ENCODE peak calls at places on chromosomes 16 and 17, in nine cellular contexts. Q is K562, E is upper lobe of left lung, I is stomach, S is SK-N-SH, G is HCT116, Z is H1, J is endothelial cell of umbilical vein, M is GM23338. K is an unnamed sample. For H3K36me3, the result is how much of the 10 kb centered on the place peaks cover.

GRCh38 chr16:4691666-4692412 is 1.5 kb upstream of the NUDT16L1 start:
- DNase-seq in Q (no peak), E (peak), I (no peak), S (peak), G (no peak), Z (no peak), J (no peak), M (no peak), K (peak)

GRCh38 chr17:80889897-80890550 is 101.6 kb upstream of the CHMP6 start:
- DNase-seq in Q (no peak), E (no peak), I (no peak), S (no peak), G (no peak), Z (no peak), J (no peak), M (no peak), K (peak)

GRCh38 chr16:67329901-67330300 is 3.3 kb downstream of the LRRC36 start:
- DNase-seq in Q (no peak), E (no peak), I (no peak), S (no peak), G (no peak), Z (no peak), J (peak), M (no peak), K (no peak)

GRCh38 chr17:33053641-33054040 is 62.0 kb downstream of the SPACA3 start:
- DNase-seq in Q (no peak), E (no peak), I (no peak), S (no peak), G (no peak), Z (no peak), J (no peak), M (no peak), K (no peak)

GRCh38 chr16:13307861-13308260 is 406.5 kb downstream of the SHISA9 start:
- DNase-seq in Q (no peak), E (no peak), I (no peak), S (no peak), G (no peak), Z (no peak), J (no peak), M (no peak), K (no peak)

GRCh38 chr17:64750891-64751677 is 89.0 kb upstream of the SMURF2 start:
- DNase-seq in Q (no peak), E (peak), I (no peak), S (no peak), G (no peak), Z (no peak), J (no peak), M (no peak), K (no peak)

GRCh38 chr16:81366316-81366932 is 51.7 kb downstream of the GAN start:
- DNase-seq in Q (peak), E (no peak), I (no peak), S (peak), G (peak), Z (no peak), J (peak), M (peak), K (no peak)

GRCh38 chr17:6509295-6509771 is 47.0 kb downstream of the PITPNM3 start:
- DNase-seq in Q (peak), E (no peak), I (no peak), S (no peak), G (no peak), Z (no peak), J (no peak), M (peak), K (no peak)

GRCh38 chr17:69810326-69811035 is 264.5 kb upstream of the KCNJ16 start:
- DNase-seq in Q (no peak), E (no peak), I (no peak), S (no peak), G (no peak), Z (no peak), J (no peak), M (no peak), K (no peak)

GRCh38 chr17:73759324-73760185 is 115.3 kb upstream of the SDK2 start:
- DNase-seq in Q (no peak), E (no peak), I (no peak), S (peak), G (no peak), Z (no peak), J (no peak), M (no peak), K (no peak)

GRCh38 chr16:55465077-55465896 is 13.7 kb upstream of the MMP2 start:
- DNase-seq in Q (peak), E (no peak), I (peak), S (peak), G (peak), Z (peak), J (peak), M (peak), K (peak)

GRCh38 chr17:75481194-75482059 is 25.0 kb downstream of the TMEM94 start:
- DNase-seq in Q (no peak), E (peak), I (no peak), S (no peak), G (no peak), Z (no peak), J (no peak), M (no peak), K (no peak)

GRCh38 chr17:13978478-13978877 is 90.8 kb upstream of the COX10 start:
- DNase-seq in Q (no peak), E (no peak), I (no peak), S (no peak), G (no peak), Z (no peak), J (no peak), M (peak), K (no peak)

GRCh38 chr17:17171991-17172939 is 33.9 kb downstream of the PLD6 start:
- DNase-seq in Q (peak), E (no peak), I (no peak), S (no peak), G (no peak), Z (no peak), J (peak), M (peak), K (peak)

GRCh38 chr17:78559749-78560368 is 17.3 kb downstream of the DNAH17 start:
- DNase-seq in Q (peak), E (no peak), I (no peak), S (no peak), G (peak), Z (peak), J (no peak), M (peak), K (no peak)

GRCh38 chr16:87560428-87561199 is 41.7 kb upstream of the JPH3 start:
- DNase-seq in Q (peak), E (peak), I (peak), S (peak), G (peak), Z (peak), J (no peak), M (peak), K (no peak)

GRCh38 chr17:28384281-28385036 is 13.0 kb downstream of the SARM1 start:
- DNase-seq in Q (no peak), E (peak), I (peak), S (no peak), G (no peak), Z (no peak), J (peak), M (peak), K (peak)

GRCh38 chr16:84144859-84145639 is at the start of the genes DNAAF1 and HSDL1:
- DNase-seq in Q (peak), E (peak), I (peak), S (peak), G (peak), Z (peak), J (peak), M (peak), K (peak)
- TF ChIP-seq POLR2AphosphoS5 in Q (peak), E (no peak), I (no peak), S (peak), G (peak), Z (no peak), J (peak), M (peak), K (peak)

GRCh38 chr17:60491771-60492170 is 34.3 kb downstream of the APPBP2 start:
- DNase-seq in Q (no peak), E (no peak), I (no peak), S (no peak), G (no peak), Z (no peak), J (no peak), M (peak), K (no peak)
- H3K36me3 ChIP-seq in Q (under half), E (under half), I (half or more), S (half or more), G (under half), Z (half or more), J (under half), M (half or more), K (half or more)

DNA sequence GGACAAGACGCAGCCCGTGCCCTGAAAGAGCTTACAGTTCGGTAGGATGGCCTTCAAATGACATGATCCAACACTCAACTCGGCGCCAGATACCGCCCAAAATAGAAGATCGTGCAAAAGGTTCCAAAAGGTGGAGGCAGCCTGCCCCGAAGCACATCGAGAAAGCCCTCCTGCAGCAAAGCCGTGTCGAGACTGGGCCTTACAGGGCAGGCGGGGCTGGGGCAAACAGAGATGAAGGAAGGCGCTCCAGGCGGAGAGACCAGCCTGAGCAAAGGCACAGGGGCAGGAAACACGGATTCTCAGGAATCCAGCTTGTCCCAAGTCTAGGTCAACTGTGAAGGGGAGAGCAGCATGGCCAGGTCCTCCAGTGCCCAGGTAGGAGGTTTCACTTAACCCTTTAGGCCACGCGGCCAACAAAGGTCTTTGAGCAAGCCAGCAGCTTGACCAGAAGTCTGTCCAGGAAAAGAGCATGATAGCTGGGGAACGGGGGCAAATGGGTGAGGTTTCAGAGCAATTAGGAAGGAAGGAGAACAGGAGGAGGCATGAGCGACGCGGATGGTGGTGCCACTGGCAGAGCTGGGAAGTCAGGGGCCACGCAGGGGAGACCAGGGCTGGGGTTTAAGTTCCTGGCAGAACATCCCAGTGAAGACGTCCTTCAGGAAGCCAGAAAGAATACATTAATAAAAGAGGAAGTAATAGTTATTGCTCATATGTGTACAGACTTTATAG is 21.2 kb upstream of the EIF1 start:
- DNase-seq in Q (peak), E (no peak), I (no peak), S (no peak), G (no peak), Z (no peak), J (no peak), M (no peak), K (peak)
- TF ChIP-seq CTCF in Q (no peak), E (no peak), I (no peak), S (no peak), G (no peak), Z (no peak), J (no peak), M (no peak), K (peak)

GRCh38 chr17:4969551-4970231 is 2.1 kb upstream of the SPAG7 start:
- DNase-seq in Q (no peak), E (no peak), I (no peak), S (no peak), G (no peak), Z (no peak), J (no peak), M (no peak), K (no peak)

GRCh38 chr17:4966844-4967538 is 626 bp downstream of the SPAG7 start:
- DNase-seq in Q (peak), E (peak), I (peak), S (peak), G (peak), Z (peak), J (peak), M (peak), K (peak)

GRCh38 chr17:4967539-4968165 is at the start of gene SPAG7:
- DNase-seq in Q (peak), E (peak), I (peak), S (peak), G (peak), Z (peak), J (peak), M (peak), K (peak)

GRCh38 chr17:4968916-4969550 is 1.4 kb upstream of the SPAG7 start:
- DNase-seq in Q (no peak), E (peak), I (no peak), S (peak), G (no peak), Z (no peak), J (peak), M (no peak), K (no peak)

GRCh38 chr17:4968166-4968915 is 724 bp upstream of the SPAG7 start:
- DNase-seq in Q (peak), E (no peak), I (no peak), S (peak), G (no peak), Z (no peak), J (no peak), M (peak), K (peak)
- TF ChIP-seq POLR2AphosphoS5 in Q (no peak), E (no peak), I (no peak), S (no peak), G (no peak), Z (no peak), J (no peak), M (peak), K (no peak)

GRCh38 chr17:1039119-1039507 is 42.2 kb downstream of the TIMM22 start:
- DNase-seq in Q (no peak), E (peak), I (no peak), S (no peak), G (no peak), Z (no peak), J (no peak), M (no peak), K (no peak)
- H3K36me3 ChIP-seq in Q (under half), E (under half), I (under half), S (under half), G (under half), Z (under half), J (under half), M (under half), K (half or more)

GRCh38 chr17:50270430-50271172 is 3.7 kb upstream of the TMEM92 start:
- DNase-seq in Q (no peak), E (peak), I (peak), S (no peak), G (no peak), Z (no peak), J (no peak), M (peak), K (peak)

GRCh38 chr17:50271173-50271750 is 3.0 kb upstream of the TMEM92 start:
- DNase-seq in Q (no peak), E (no peak), I (no peak), S (no peak), G (no peak), Z (no peak), J (no peak), M (no peak), K (no peak)

GRCh38 chr17:50268040-50268439 is 6.2 kb upstream of the TMEM92 start:
- DNase-seq in Q (no peak), E (no peak), I (no peak), S (no peak), G (no peak), Z (no peak), J (no peak), M (no peak), K (peak)

GRCh38 chr17:50268632-50269287 is 5.5 kb upstream of the TMEM92 start:
- DNase-seq in Q (no peak), E (no peak), I (peak), S (no peak), G (no peak), Z (no peak), J (peak), M (no peak), K (no peak)

DNA sequence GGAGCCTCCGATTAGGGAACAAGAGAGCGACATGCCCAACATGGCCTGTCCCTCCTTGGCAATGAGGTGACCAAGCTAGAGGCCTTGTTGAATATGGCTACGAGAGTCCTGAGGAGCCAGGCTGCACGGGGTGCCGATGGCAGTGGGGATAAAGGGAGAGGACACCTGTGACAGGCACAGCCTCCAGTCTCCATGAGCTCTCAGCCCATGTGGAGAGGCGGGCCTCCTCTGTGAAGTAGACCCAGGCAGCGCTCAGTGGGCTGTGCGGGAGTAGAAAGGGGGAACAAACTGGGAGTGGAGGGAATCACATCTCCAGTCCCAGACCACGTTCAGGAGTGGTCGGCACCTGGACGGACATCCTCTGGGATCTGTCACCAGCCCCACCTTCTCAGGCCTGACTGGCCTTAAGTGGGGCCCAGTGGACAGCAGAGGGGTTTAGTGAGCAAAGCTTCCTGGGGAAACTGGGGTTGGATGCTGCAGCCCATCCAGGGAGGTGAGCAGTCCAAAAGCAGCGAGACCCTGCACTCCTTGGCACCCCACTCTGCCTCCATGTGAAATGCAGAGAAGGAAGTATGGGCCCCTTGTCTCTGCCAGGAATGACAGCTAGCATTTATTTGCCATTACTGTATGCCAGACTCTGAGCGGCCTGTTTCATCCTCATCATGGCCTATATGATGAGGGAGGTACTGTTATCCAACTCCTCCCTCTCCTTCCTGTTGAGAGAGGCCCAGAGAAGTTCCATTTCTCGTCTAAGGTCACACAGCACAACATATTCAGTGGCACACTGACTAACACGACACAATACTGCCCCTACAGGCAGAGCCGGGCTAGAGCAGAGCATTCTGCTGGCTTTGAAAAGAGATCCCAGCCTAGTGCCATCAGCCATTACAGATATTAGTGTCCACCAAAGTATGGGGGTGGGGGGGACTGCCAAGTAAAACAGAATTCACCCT is 4.5 kb upstream of the TMEM92 start:
- DNase-seq in Q (peak), E (no peak), I (peak), S (peak), G (peak), Z (no peak), J (peak), M (peak), K (peak)
- TF ChIP-seq CTCF in Q (peak), E (peak), I (peak), S (peak), G (peak), Z (peak), J (peak), M (peak), K (peak)

GRCh38 chr16:27890006-27890405 is 173.5 kb downstream of the GSG1L start:
- DNase-seq in Q (no peak), E (no peak), I (no peak), S (no peak), G (no peak), Z (no peak), J (no peak), M (no peak), K (no peak)

GRCh38 chr16:27894441-27894840 is 169.1 kb downstream of the GSG1L start:
- DNase-seq in Q (no peak), E (no peak), I (no peak), S (no peak), G (no peak), Z (no peak), J (no peak), M (no peak), K (no peak)

GRCh38 chr16:27892879-27893278 is 170.6 kb downstream of the GSG1L start:
- DNase-seq in Q (no peak), E (no peak), I (no peak), S (no peak), G (peak), Z (peak), J (no peak), M (peak), K (no peak)

GRCh38 chr16:27890866-27891265 is 172.6 kb downstream of the GSG1L start:
- DNase-seq in Q (no peak), E (peak), I (no peak), S (no peak), G (no peak), Z (no peak), J (no peak), M (peak), K (no peak)
- TF ChIP-seq POLR2AphosphoS5 in Q (no peak), E (no peak), I (no peak), S (no peak), G (no peak), Z (no peak), J (no peak), M (no peak), K (no peak)